ENCODE peak calls at places on chromosomes 16 and 17, in nine cellular contexts. O is OCI-LY7; Z is NCI-H2081; V is prostate gland; C is activated CD4-positive, alpha-beta T cell treated with anti-CD3 and anti-CD28 coated beads for 4 hours; U is endodermal cell; E is T-helper 9 cell; T is Ammon's horn; P is tibial artery. N is an unnamed sample.

GRCh38 chr17:59600169-59600568 is 19.5 kb upstream of the CLTC start:
- DNase-seq in C (no peak), T (no peak), E (no peak), V (no peak), P (no peak), Z (no peak), U (no peak), O (no peak), N (no peak)

GRCh38 chr17:39014044-39014794 is 47.0 kb upstream of the FBXO47 start:
- DNase-seq in O (no peak), V (no peak), C (no peak), E (no peak), T (no peak), P (no peak), U (no peak), Z (no peak), N (no peak)

GRCh38 chr16:55041540-55042234 is 111.0 kb downstream of the IRX5 start:
- DNase-seq in Z (no peak), O (no peak), U (no peak), P (no peak), C (no peak), E (no peak), T (no peak), V (no peak), N (no peak)

GRCh38 chr17:6610011-6610410 is 30.5 kb downstream of the KIAA0753 start:
- DNase-seq in Z (no peak), P (no peak), C (no peak), E (no peak), U (no peak), O (no peak), V (no peak), T (no peak), N (no peak)

GRCh38 chr17:32794533-32795246 is 82.2 kb downstream of the MYO1D start:
- DNase-seq in E (no peak), V (no peak), U (no peak), P (no peak), Z (no peak), T (no peak), C (no peak), O (no peak), N (peak)

GRCh38 chr17:5003214-5003867 is 5.6 kb downstream of the KIF1C start:
- DNase-seq in U (no peak), E (no peak), T (no peak), P (no peak), O (no peak), C (no peak), Z (no peak), V (no peak), N (no peak)

GRCh38 chr17:6105608-6106007 is 35.4 kb downstream of the WSCD1 start:
- DNase-seq in T (no peak), Z (no peak), C (no peak), E (no peak), P (no peak), O (no peak), V (no peak), U (peak), N (no peak)

GRCh38 chr17:60160829-60161501 is 11.2 kb downstream of the CA4 start:
- DNase-seq in Z (no peak), C (no peak), P (no peak), U (peak), O (no peak), T (no peak), E (no peak), V (no peak), N (no peak)

GRCh38 chr17:75142236-75142971 is 10.9 kb upstream of the NT5C start:
- DNase-seq in U (no peak), E (no peak), P (no peak), T (no peak), Z (no peak), C (no peak), V (no peak), O (no peak), N (no peak)

GRCh38 chr17:39677581-39678339 is 9.5 kb downstream of the PNMT start:
- DNase-seq in U (no peak), T (no peak), Z (peak), E (no peak), O (no peak), C (no peak), V (no peak), P (peak), N (no peak)

GRCh38 chr17:78133971-78134898 is 3.7 kb downstream of the TMC8 start:
- DNase-seq in E (peak), V (peak), C (peak), Z (peak), O (peak), U (peak), P (no peak), T (peak), N (peak)

GRCh38 chr16:83002351-83003334 is 375.9 kb downstream of the CDH13 start:
- DNase-seq in U (no peak), Z (peak), E (no peak), V (no peak), P (no peak), T (no peak), O (no peak), C (no peak), N (no peak)

GRCh38 chr16:63230383-63230782 is 1194.1 kb upstream of the CDH8 start:
- DNase-seq in E (no peak), O (no peak), P (no peak), T (no peak), U (no peak), C (no peak), V (no peak), Z (no peak), N (no peak)

GRCh38 chr16:76488065-76488417 is 210.8 kb downstream of the CNTNAP4 start:
- DNase-seq in Z (no peak), C (no peak), U (no peak), O (no peak), T (no peak), P (no peak), E (no peak), V (no peak), N (no peak)

GRCh38 chr17:75242461-75243042 is 18.9 kb downstream of the GGA3 start:
- DNase-seq in O (peak), V (no peak), U (no peak), C (peak), P (no peak), T (no peak), Z (no peak), E (peak), N (no peak)

GRCh38 chr17:3602499-3602898 is 6.7 kb downstream of the TRPV1 start:
- DNase-seq in T (no peak), O (peak), E (no peak), C (no peak), P (no peak), Z (no peak), U (peak), V (no peak), N (peak)

GRCh38 chr16:68265078-68265925 is 976 bp downstream of the SLC7A6 start:
- DNase-seq in P (peak), T (peak), V (peak), C (peak), Z (peak), O (peak), E (peak), U (peak), N (peak)

GRCh38 chr16:55046146-55046460 is 115.4 kb downstream of the IRX5 start:
- DNase-seq in U (no peak), E (no peak), P (no peak), V (no peak), T (no peak), O (no peak), Z (no peak), C (no peak), N (no peak)

GRCh38 chr17:13943859-13944258 is 125.4 kb upstream of the COX10 start:
- DNase-seq in T (no peak), E (no peak), Z (no peak), U (no peak), C (no peak), O (no peak), P (no peak), V (no peak), N (no peak)

GRCh38 chr17:76626442-76626841 is 17.1 kb downstream of the ST6GALNAC1 start:
- DNase-seq in Z (no peak), O (no peak), T (no peak), E (no peak), U (no peak), C (no peak), V (no peak), P (no peak), N (no peak)

GRCh38 chr17:70006159-70006558 is 68.9 kb upstream of the KCNJ16 start:
- DNase-seq in V (no peak), C (no peak), P (no peak), E (no peak), T (no peak), O (no peak), U (no peak), Z (no peak), N (no peak)

GRCh38 chr17:15303851-15304250 is 37.5 kb downstream of the TEKT3 start:
- DNase-seq in P (no peak), O (no peak), Z (no peak), T (no peak), E (no peak), U (no peak), V (no peak), C (no peak), N (no peak)

GRCh38 chr16:84704253-84704652 is 4.5 kb downstream of the USP10 start:
- DNase-seq in U (no peak), O (no peak), C (no peak), Z (no peak), V (no peak), T (no peak), E (no peak), P (no peak), N (no peak)

GRCh38 chr17:12230411-12230810 is 209.7 kb downstream of the MAP2K4 start:
- DNase-seq in O (no peak), C (no peak), Z (no peak), E (no peak), V (no peak), U (no peak), P (no peak), T (peak), N (no peak)

GRCh38 chr17:3534881-3535252 is 22.7 kb downstream of the TRPV3 start:
- DNase-seq in Z (no peak), U (peak), E (no peak), V (no peak), O (no peak), C (no peak), T (peak), P (no peak), N (peak)

GRCh38 chr17:43444223-43445008 is 39.4 kb upstream of the DHX8 start:
- DNase-seq in Z (no peak), E (no peak), T (no peak), V (peak), U (no peak), C (no peak), P (no peak), O (no peak), N (no peak)

GRCh38 chr16:22063888-22064467 is 28.4 kb upstream of the VWA3A start:
- DNase-seq in V (no peak), C (no peak), P (no peak), E (no peak), O (no peak), U (no peak), T (no peak), Z (no peak), N (no peak)

GRCh38 chr16:15778999-15779614 is 77.7 kb downstream of the MYH11 start:
- DNase-seq in E (no peak), Z (no peak), P (no peak), U (no peak), T (no peak), V (no peak), C (no peak), O (no peak), N (no peak)

GRCh38 chr17:1008008-1008761 is 11.3 kb downstream of the TIMM22 start:
- DNase-seq in U (no peak), P (peak), T (peak), E (no peak), Z (no peak), O (no peak), C (no peak), V (no peak), N (no peak)

GRCh38 chr17:70352834-70353233 is 183.5 kb downstream of the KCNJ2 start:
- DNase-seq in P (no peak), O (no peak), E (no peak), C (no peak), Z (no peak), U (no peak), V (no peak), T (no peak), N (no peak)

GRCh38 chr17:75565066-75565465 is 22.5 kb upstream of the MYO15B start:
- DNase-seq in O (no peak), Z (no peak), E (no peak), T (no peak), C (no peak), V (peak), U (peak), P (no peak), N (no peak)

GRCh38 chr16:5706206-5706605 is 608.6 kb upstream of the EEF2KMT start:
- DNase-seq in Z (no peak), E (no peak), U (no peak), P (no peak), V (no peak), O (no peak), T (peak), C (no peak), N (no peak)

GRCh38 chr17:8025176-8025911 is 13.5 kb upstream of the ALOX15B start:
- DNase-seq in O (no peak), U (no peak), C (no peak), Z (no peak), E (no peak), P (no peak), T (no peak), V (no peak), N (no peak)

GRCh38 chr17:31392856-31393748 is 1.6 kb downstream of the RAB11FIP4 start:
- DNase-seq in C (no peak), U (peak), T (no peak), E (no peak), O (no peak), V (peak), P (no peak), Z (no peak), N (no peak)

N was measured in KBM-7.